ENCODE peak calls at places on chromosomes 6 and 20, in six cellular contexts. P is spleen, M is transverse colon, W is psoas muscle, F is HCT116, I is heart left ventricle. C is an unnamed sample.
A peak's percentile ranks its signal among the peaks of the same experiment; 100 is the strongest.

GRCh38 chr6:20200761-20201160 is 11.5 kb downstream of the MBOAT1 start:
- DNase-seq in P (no peak), M (no peak), W (no peak), F (no peak), I (peak; percentile 36), C (no peak)

GRCh38 chr20:8036771-8037170 is 17.2 kb upstream of the TMX4 start:
- DNase-seq in P (no peak), M (no peak), W (no peak), F (no peak), I (no peak), C (no peak)

GRCh38 chr6:141562181-141562800 is 570.4 kb upstream of the GJE1 start:
- DNase-seq in P (peak; percentile 74), M (peak; percentile 9), W (peak; percentile 55), F (no peak), I (peak; percentile 33), C (no peak)

GRCh38 chr20:51204794-51205193 is 181.9 kb upstream of the KCNG1 start:
- DNase-seq in P (no peak), M (no peak), W (no peak), F (no peak), I (no peak), C (no peak)

GRCh38 chr6:20455175-20456075 is 53.7 kb downstream of the E2F3 start:
- DNase-seq in P (no peak), M (peak; percentile 38), W (no peak), F (no peak), I (no peak), C (peak; percentile 22)

GRCh38 chr6:11231108-11231463 is 1.4 kb downstream of the NEDD9 start:
- DNase-seq in P (no peak), M (no peak), W (no peak), F (no peak), I (no peak), C (no peak)

GRCh38 chr6:81326856-81327561 is 425.5 kb downstream of the TENT5A start:
- DNase-seq in P (no peak), M (no peak), W (no peak), F (no peak), I (no peak), C (peak; percentile 21)

GRCh38 chr6:44672086-44672485 is 284.6 kb downstream of the CDC5L start:
- DNase-seq in P (no peak), M (no peak), W (no peak), F (no peak), I (no peak), C (no peak)

GRCh38 chr6:29958916-29959315 is 16.6 kb downstream of the HLA-A start:
- DNase-seq in P (no peak), M (no peak), W (no peak), F (no peak), I (no peak), C (no peak)

GRCh38 chr20:15317546-15318242 is 980.3 kb upstream of the FLRT3 start:
- DNase-seq in P (no peak), M (no peak), W (no peak), F (no peak), I (no peak), C (no peak)

GRCh38 chr6:110593637-110594036 is 117.2 kb upstream of the SLC22A16 start:
- DNase-seq in P (no peak), M (no peak), W (no peak), F (no peak), I (no peak), C (no peak)

GRCh38 chr6:52834481-52834880 is 6.1 kb downstream of the GSTA5 start:
- DNase-seq in P (no peak), M (no peak), W (no peak), F (no peak), I (no peak), C (no peak)

GRCh38 chr20:17491041-17491440 is 40.1 kb downstream of the BFSP1 start:
- DNase-seq in P (no peak), M (no peak), W (no peak), F (no peak), I (no peak), C (no peak)

GRCh38 chr6:49003348-49003747 is 459.7 kb downstream of the MMUT start:
- DNase-seq in P (no peak), M (no peak), W (no peak), F (no peak), I (no peak), C (no peak)

GRCh38 chr6:112031956-112032355 is 21.9 kb upstream of the CCN6 start:
- DNase-seq in P (no peak), M (no peak), W (no peak), F (no peak), I (no peak), C (no peak)

GRCh38 chr6:66496659-66497058 is 789.6 kb upstream of the EYS start:
- DNase-seq in P (no peak), M (no peak), W (no peak), F (no peak), I (no peak), C (peak; percentile 3)

GRCh38 chr6:118187568-118188164 is 280.6 kb downstream of the SLC35F1 start:
- DNase-seq in P (no peak), M (no peak), W (no peak), F (no peak), I (no peak), C (no peak)

GRCh38 chr20:59940129-59940955 is at the start of the genes FAM217B and PPP1R3D:
- DNase-seq in P (peak; percentile 100), M (peak; percentile 99), W (peak; percentile 98), F (peak; percentile 81), I (peak; percentile 99), C (peak; percentile 99)
- TF ChIP-seq CTCF in P (peak; percentile 34), M (no peak), W (peak; percentile 19), F (no peak), I (no peak), C (peak; percentile 18)

GRCh38 chr6:137001287-137001976 is 43.3 kb downstream of the IL20RA start:
- DNase-seq in P (no peak), M (no peak), W (no peak), F (peak; percentile 74), I (no peak), C (peak; percentile 16)
- H3K4me3 ChIP-seq in P (no peak overlapping the region), M (no peak overlapping the region), W (no peak overlapping the region), F (peak overlapping the region; percentile 35), I (no peak overlapping the region), C (no peak overlapping the region)

DNA sequence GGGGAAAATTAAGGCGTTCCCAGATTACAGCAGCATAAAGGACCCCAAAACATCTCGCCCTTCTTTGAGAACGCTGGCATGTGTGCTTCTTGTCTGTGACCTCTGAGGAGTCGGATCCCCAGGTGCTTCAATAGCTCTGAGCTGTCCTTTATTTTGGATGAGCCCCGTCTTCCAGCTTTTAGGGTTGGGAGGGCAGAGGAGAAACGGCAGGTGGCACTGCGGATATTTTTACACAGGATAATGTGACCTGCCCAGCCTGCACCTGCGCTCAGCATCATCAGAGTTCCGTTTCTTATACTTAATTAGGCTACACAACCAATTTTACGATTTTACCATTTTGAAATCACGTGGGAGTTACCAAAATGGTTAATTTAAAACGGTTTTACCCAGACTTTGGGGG is 147.7 kb upstream of the RPS6KA2 start:
- DNase-seq in P (no peak), M (no peak), W (no peak), F (no peak), I (no peak), C (no peak)
- TF ChIP-seq CTCF in P (no peak), M (no peak), W (no peak), F (no peak), I (no peak), C (no peak)

GRCh38 chr6:105981888-105982358 is 104.2 kb upstream of the PRDM1 start:
- DNase-seq in P (no peak), M (no peak), W (no peak), F (no peak), I (no peak), C (no peak)
- H3K4me3 ChIP-seq in P (no peak overlapping the region), M (no peak overlapping the region), W (peak overlapping the region; percentile 58), F (no peak overlapping the region), I (peak overlapping the region; percentile 43), C (peak overlapping the region; percentile 33)

GRCh38 chr6:32627249-32627648 is 10.0 kb upstream of the HLA-DQA1 start:
- DNase-seq in P (no peak), M (no peak), W (no peak), F (no peak), I (no peak), C (no peak)

GRCh38 chr6:32623693-32624092 is 13.5 kb upstream of the HLA-DQA1 start:
- DNase-seq in P (no peak), M (no peak), W (no peak), F (no peak), I (no peak), C (no peak)

GRCh38 chr6:32624565-32624964 is 12.6 kb upstream of the HLA-DQA1 start:
- DNase-seq in P (no peak), M (no peak), W (no peak), F (no peak), I (no peak), C (no peak)

GRCh38 chr6:32625137-32625536 is 12.1 kb upstream of the HLA-DQA1 start:
- DNase-seq in P (no peak), M (no peak), W (no peak), F (no peak), I (no peak), C (no peak)

GRCh38 chr6:32627831-32628230 is 9.4 kb upstream of the HLA-DQA1 start:
- DNase-seq in P (no peak), M (peak; percentile 19), W (no peak), F (no peak), I (peak; percentile 41), C (peak; percentile 10)
- TF ChIP-seq CTCF in P (no peak), M (no peak), W (no peak), F (no peak), I (no peak), C (no peak)

DNA sequence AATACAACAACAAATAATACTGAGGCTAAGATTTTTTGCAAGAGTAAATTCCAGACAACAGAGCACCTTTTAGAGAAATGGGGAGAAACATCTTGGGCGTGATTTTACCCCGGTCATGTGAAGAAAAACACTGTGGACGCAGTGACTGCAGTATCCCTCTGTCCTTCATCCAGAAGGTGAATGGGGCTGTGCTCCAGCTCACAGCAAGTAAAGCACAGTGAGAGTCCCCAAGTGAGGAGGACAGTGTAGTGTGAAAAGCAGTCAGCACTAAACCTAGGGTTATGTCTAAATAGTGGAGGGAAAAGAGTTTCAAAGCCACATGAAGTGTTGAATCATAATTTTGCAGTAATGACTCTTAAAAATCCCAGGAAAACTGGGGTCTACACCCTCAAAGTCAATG is 338.4 kb downstream of the PACRG start:
- DNase-seq in P (no peak), M (no peak), W (no peak), F (no peak), I (no peak), C (no peak)
- H3K4me3 ChIP-seq in P (no peak overlapping the region), M (no peak overlapping the region), W (no peak overlapping the region), F (no peak overlapping the region), I (no peak overlapping the region), C (no peak overlapping the region)

C was measured in astrocyte of the spinal cord.